ENCODE peak calls at places on chromosome 22, in four cellular contexts. Z is HL-60, D is K562, C is GM12878. J is an unnamed sample.

GRCh38 chr22:33869946-33870345 is 50.3 kb downstream of the LARGE1 start:
- DNase-seq in Z (no peak), D (no peak), C (no peak), J (no peak)

GRCh38 chr22:24216541-24217209 is 28.2 kb downstream of the GGT5 start:
- DNase-seq in Z (no peak), D (no peak), C (peak), J (no peak)

GRCh38 chr22:49838771-49839717 is 11.4 kb upstream of the BRD1 start:
- DNase-seq in Z (no peak), D (no peak), C (peak), J (peak)

GRCh38 chr22:46791201-46791731 is 28.8 kb downstream of the TBC1D22A start:
- DNase-seq in Z (no peak), D (no peak), C (no peak), J (no peak)

GRCh38 chr22:49368976-49369725 is 458.5 kb downstream of the BRD1 start:
- DNase-seq in Z (no peak), D (peak), C (no peak), J (no peak)

GRCh38 chr22:47012589-47013365 is 250.3 kb downstream of the TBC1D22A start:
- DNase-seq in Z (no peak), D (peak), C (no peak), J (no peak)

GRCh38 chr22:19811811-19812771 is 42.6 kb downstream of the GNB1L start:
- DNase-seq in Z (no peak), D (no peak), C (no peak), J (no peak)

GRCh38 chr22:41524283-41524682 is 20.0 kb downstream of the POLR3H start:
- DNase-seq in Z (no peak), D (no peak), C (no peak), J (no peak)

GRCh38 chr22:45552017-45552411 is 49.3 kb downstream of the FBLN1 start:
- DNase-seq in Z (no peak), D (no peak), C (no peak), J (no peak)

GRCh38 chr22:44180706-44181032 is at the start of gene PARVG:
- DNase-seq in Z (no peak), D (no peak), C (peak), J (peak)

GRCh38 chr22:50146440-50147228 is 23.9 kb upstream of the PANX2 start:
- DNase-seq in Z (peak), D (peak), C (no peak), J (no peak)

GRCh38 chr22:21643533-21644357 is 1.6 kb downstream of the SDF2L1 start:
- DNase-seq in Z (no peak), D (peak), C (no peak), J (no peak)

GRCh38 chr22:49620003-49620556 is 207.6 kb downstream of the BRD1 start:
- DNase-seq in Z (no peak), D (no peak), C (no peak), J (no peak)

GRCh38 chr22:24894220-24894975 is 52.1 kb downstream of the LHFPL7 start:
- DNase-seq in Z (peak), D (peak), C (no peak), J (no peak)

GRCh38 chr22:49964136-49964492 is 3.5 kb downstream of the PIM3 start:
- DNase-seq in Z (no peak), D (no peak), C (no peak), J (no peak)

GRCh38 chr22:17774928-17775675 is 833 bp upstream of the BID start:
- DNase-seq in Z (no peak), D (no peak), C (no peak), J (no peak)

GRCh38 chr22:22930571-22931556 is 43.2 kb downstream of the IGLL5 start:
- DNase-seq in Z (no peak), D (no peak), C (no peak), J (no peak)

GRCh38 chr22:47602732-47603131 is 840.3 kb downstream of the TBC1D22A start:
- DNase-seq in Z (no peak), D (no peak), C (no peak), J (no peak)

GRCh38 chr22:50560034-50560433 is 2.7 kb downstream of the SYCE3 start:
- DNase-seq in Z (no peak), D (no peak), C (no peak), J (no peak)

GRCh38 chr22:46572911-46573780 is 35.7 kb upstream of the CELSR1 start:
- DNase-seq in Z (no peak), D (no peak), C (no peak), J (no peak)

GRCh38 chr22:46172522-46172921 is 22.2 kb downstream of the PPARA start:
- DNase-seq in Z (no peak), D (no peak), C (no peak), J (no peak)

GRCh38 chr22:45521178-45521577 is 18.5 kb downstream of the FBLN1 start:
- DNase-seq in Z (no peak), D (no peak), C (no peak), J (no peak)

GRCh38 chr22:20991252-20992055 is 9.4 kb downstream of the LZTR1 start:
- DNase-seq in Z (no peak), D (no peak), C (no peak), J (no peak)

GRCh38 chr22:33302049-33302545 is 243.9 kb upstream of the SYN3 start:
- DNase-seq in Z (peak), D (peak), C (peak), J (peak)

GRCh38 chr22:26416670-26417270 is 12.3 kb upstream of the ASPHD2 start:
- DNase-seq in Z (no peak), D (no peak), C (no peak), J (no peak)

GRCh38 chr22:46459347-46460065 is 77.9 kb downstream of the CELSR1 start:
- DNase-seq in Z (no peak), D (no peak), C (no peak), J (no peak)

GRCh38 chr22:43995057-43995685 is 28.9 kb upstream of the PARVB start:
- DNase-seq in Z (no peak), D (no peak), C (no peak), J (no peak)

GRCh38 chr22:37176464-37177061 is 11.5 kb downstream of the C1QTNF6 start:
- DNase-seq in Z (peak), D (no peak), C (no peak), J (no peak)
- TF ChIP-seq SPI1 in Z (peak), D (peak), C (peak), J (peak)

GRCh38 chr22:29130490-29130889 is 57.7 kb downstream of the KREMEN1 start:
- DNase-seq in Z (no peak), D (no peak), C (no peak), J (no peak)

GRCh38 chr22:29129644-29130201 is 56.9 kb downstream of the KREMEN1 start:
- DNase-seq in Z (no peak), D (no peak), C (no peak), J (no peak)

GRCh38 chr22:29126670-29127069 is 53.8 kb downstream of the KREMEN1 start:
- DNase-seq in Z (no peak), D (no peak), C (no peak), J (no peak)

GRCh38 chr22:29124777-29125506 is 52.1 kb downstream of the KREMEN1 start:
- DNase-seq in Z (no peak), D (no peak), C (no peak), J (no peak)

DNA sequence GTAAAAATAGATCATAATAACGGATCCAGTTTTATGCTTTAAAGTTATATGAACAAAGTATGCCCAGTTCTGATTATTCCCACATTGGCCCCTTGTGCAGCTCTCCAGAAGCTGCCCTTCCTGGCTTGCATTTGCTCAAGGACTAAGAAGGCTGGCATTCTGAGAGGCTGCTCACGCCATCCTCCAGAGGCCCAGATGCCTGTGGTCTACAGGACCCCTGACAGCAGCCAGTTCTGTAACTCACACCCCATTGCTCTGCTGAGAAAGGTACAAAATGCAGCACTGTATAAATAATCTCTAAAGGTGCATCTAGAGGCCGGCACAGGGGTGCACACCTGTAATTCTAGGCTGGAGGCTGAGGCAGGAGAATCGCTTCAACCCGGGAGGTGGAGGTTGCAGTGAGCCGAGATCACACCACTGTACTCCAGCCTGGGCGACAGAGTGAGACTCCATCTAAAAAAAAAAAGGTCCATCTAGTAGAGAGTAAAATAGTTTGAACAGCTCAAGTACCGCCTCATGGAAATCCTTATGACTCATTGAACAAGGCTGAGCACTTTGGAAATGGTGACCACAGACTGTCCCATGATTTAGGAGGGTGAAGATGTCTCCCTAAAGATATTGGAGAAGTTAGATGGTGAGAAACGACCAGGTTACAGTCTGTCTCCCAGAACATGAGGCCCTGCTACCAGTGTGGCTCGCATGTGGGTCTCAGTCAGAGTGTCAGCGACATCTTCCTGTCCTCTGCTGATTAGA is 56.2 kb downstream of the KREMEN1 start:
- DNase-seq in Z (no peak), D (no peak), C (no peak), J (no peak)
- TF ChIP-seq SPI1 in Z (no peak), D (no peak), C (no peak), J (no peak)

GRCh38 chr22:30829901-30830550 is 135.4 kb downstream of the OSBP2 start:
- DNase-seq in Z (no peak), D (no peak), C (no peak), J (no peak)
- TF ChIP-seq SPI1 in Z (no peak), D (no peak), C (no peak), J (no peak)

DNA sequence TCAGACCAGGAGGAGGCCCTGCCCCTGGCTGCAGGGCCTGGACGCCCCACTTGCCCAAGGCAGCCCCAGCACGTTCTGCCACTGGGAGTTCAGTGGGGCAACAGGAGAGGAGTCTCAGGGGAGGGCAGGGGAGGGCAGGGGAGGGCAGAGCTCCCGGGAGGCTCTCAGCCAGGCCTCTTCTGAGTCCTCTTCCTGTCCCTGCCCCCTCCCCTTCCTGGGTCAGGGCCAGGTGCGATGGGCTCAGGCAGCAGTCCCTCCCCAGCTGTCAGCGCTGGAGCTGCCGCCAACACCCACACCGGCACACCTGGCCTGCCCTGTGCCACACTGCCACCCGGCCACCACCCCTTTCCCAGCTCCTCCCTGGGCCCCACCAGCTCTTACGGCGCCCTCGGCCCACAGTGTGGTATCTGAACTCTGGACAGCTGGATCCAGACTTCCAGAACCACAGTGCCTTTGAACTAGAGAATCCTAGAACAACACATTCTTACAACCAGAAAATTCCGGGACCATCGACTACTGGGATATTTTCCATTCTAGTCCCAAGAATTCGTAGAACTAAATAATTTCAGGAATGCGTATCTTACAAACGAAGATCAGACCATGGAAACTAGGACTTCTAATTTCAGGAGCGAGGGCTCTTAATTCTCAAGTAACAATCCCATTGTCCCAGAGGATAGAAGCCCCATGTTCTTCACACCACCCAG is 21.8 kb downstream of the RPL3 start:
- DNase-seq in Z (no peak), D (no peak), C (no peak), J (no peak)
- TF ChIP-seq SPI1 in Z (no peak), D (no peak), C (no peak), J (no peak)

J was measured in GM12891.